ENCODE peak calls at places on chromosome 6, in eight cellular contexts. H, C, M, U, A, J, Y and P are unnamed samples.

GRCh38 chr6:36373368-36374009 is 14.0 kb downstream of the ETV7 start:
- DNase-seq in H (no peak), C (no peak), M (no peak), U (no peak), A (no peak), J (no peak), Y (no peak), P (no peak)

GRCh38 chr6:79117752-79118151 is 39.7 kb upstream of the PHIP start:
- DNase-seq in H (no peak), C (no peak), M (no peak), U (no peak), A (no peak), J (no peak), Y (no peak), P (no peak)

GRCh38 chr6:2962636-2963035 is 8.7 kb downstream of the SERPINB6 start:
- DNase-seq in H (no peak), C (no peak), M (no peak), U (no peak), A (no peak), J (no peak), Y (no peak), P (no peak)

GRCh38 chr6:145044606-145045275 is 690.6 kb downstream of the EPM2A start:
- DNase-seq in H (no peak), C (no peak), M (no peak), U (peak; percentile 56), A (no peak), J (peak; percentile 56), Y (peak; percentile 72), P (no peak)

GRCh38 chr6:27327023-27327742 is 15.1 kb upstream of the POM121L2 start:
- DNase-seq in H (no peak), C (no peak), M (no peak), U (no peak), A (no peak), J (no peak), Y (no peak), P (no peak)

GRCh38 chr6:26032387-26033131 is 54.7 kb upstream of the HFE start:
- DNase-seq in H (no peak), C (peak; percentile 42), M (no peak), U (no peak), A (no peak), J (no peak), Y (peak; percentile 18), P (peak; percentile 24)

GRCh38 chr6:149938571-149939462 is 3.0 kb upstream of the ULBP2 start:
- DNase-seq in H (no peak), C (no peak), M (no peak), U (no peak), A (peak; percentile 26), J (no peak), Y (peak; percentile 37), P (peak; percentile 70)

GRCh38 chr6:47655719-47656595 is 42.4 kb upstream of the ADGRF4 start:
- DNase-seq in H (no peak), C (peak; percentile 50), M (no peak), U (peak; percentile 26), A (peak; percentile 16), J (no peak), Y (peak; percentile 28), P (no peak)

GRCh38 chr6:118985123-118985830 is 50.3 kb upstream of the MCM9 start:
- DNase-seq in H (no peak), C (no peak), M (no peak), U (no peak), A (no peak), J (no peak), Y (no peak), P (no peak)

GRCh38 chr6:30626484-30627366 is at the start of gene ATAT1:
- DNase-seq in H (peak; percentile 32), C (peak; percentile 96), M (peak; percentile 82), U (no peak), A (peak; percentile 84), J (no peak), Y (peak; percentile 95), P (peak; percentile 76)

GRCh38 chr6:169101036-169101805 is 152.4 kb downstream of the THBS2 start:
- DNase-seq in H (no peak), C (no peak), M (no peak), U (no peak), A (no peak), J (no peak), Y (no peak), P (no peak)

GRCh38 chr6:107458687-107459282 is 579 bp downstream of the PDSS2 start:
- DNase-seq in H (no peak), C (peak; percentile 25), M (peak; percentile 1), U (no peak), A (peak; percentile 6), J (no peak), Y (peak; percentile 27), P (no peak)

GRCh38 chr6:116533233-116533957 is 12.1 kb downstream of the TRAPPC3L start:
- DNase-seq in H (no peak), C (no peak), M (no peak), U (no peak), A (no peak), J (no peak), Y (no peak), P (no peak)

GRCh38 chr6:132907231-132907630 is 92.9 kb downstream of the RPS12 start:
- DNase-seq in H (no peak), C (no peak), M (no peak), U (no peak), A (no peak), J (no peak), Y (no peak), P (no peak)

GRCh38 chr6:25014375-25014774 is 78.6 kb upstream of the RIPOR2 start:
- DNase-seq in H (no peak), C (no peak), M (no peak), U (no peak), A (no peak), J (no peak), Y (no peak), P (no peak)

GRCh38 chr6:169791721-169792131 is 40.3 kb downstream of the ERMARD start:
- DNase-seq in H (no peak), C (no peak), M (no peak), U (no peak), A (no peak), J (no peak), Y (no peak), P (no peak)

GRCh38 chr6:143575440-143575839 is 63.9 kb upstream of the FUCA2 start:
- DNase-seq in H (peak; percentile 60), C (peak; percentile 54), M (no peak), U (peak; percentile 70), A (peak; percentile 54), J (no peak), Y (peak; percentile 78), P (peak; percentile 34)

GRCh38 chr6:168102093-168102985 is 23.3 kb upstream of the FRMD1 start:
- DNase-seq in H (no peak), C (peak; percentile 29), M (no peak), U (no peak), A (no peak), J (no peak), Y (no peak), P (no peak)

GRCh38 chr6:158003910-158004695 is 22.4 kb downstream of the SYNJ2 start:
- DNase-seq in H (no peak), C (no peak), M (no peak), U (no peak), A (no peak), J (no peak), Y (no peak), P (peak; percentile 36)

GRCh38 chr6:158476389-158476788 is 83.5 kb upstream of the TMEM181 start:
- DNase-seq in H (no peak), C (no peak), M (no peak), U (no peak), A (no peak), J (no peak), Y (no peak), P (no peak)

GRCh38 chr6:11200356-11200755 is 32.1 kb downstream of the NEDD9 start:
- DNase-seq in H (no peak), C (no peak), M (no peak), U (no peak), A (no peak), J (no peak), Y (peak; percentile 19), P (no peak)

GRCh38 chr6:123810948-123811347 is 7.3 kb downstream of the NKAIN2 start:
- DNase-seq in H (no peak), C (no peak), M (no peak), U (no peak), A (no peak), J (no peak), Y (no peak), P (no peak)

GRCh38 chr6:12058164-12058926 is 46.2 kb downstream of the HIVEP1 start:
- DNase-seq in H (no peak), C (no peak), M (no peak), U (no peak), A (no peak), J (no peak), Y (no peak), P (no peak)

GRCh38 chr6:139655783-139656705 is 281.6 kb upstream of the CITED2 start:
- DNase-seq in H (no peak), C (peak; percentile 87), M (no peak), U (no peak), A (no peak), J (no peak), Y (no peak), P (no peak)

GRCh38 chr6:158002951-158003853 is 21.5 kb downstream of the SYNJ2 start:
- DNase-seq in H (no peak), C (peak; percentile 38), M (no peak), U (peak; percentile 71), A (no peak), J (peak; percentile 87), Y (peak; percentile 89), P (no peak)

GRCh38 chr6:20212392-20213111 is at the start of gene MBOAT1:
- DNase-seq in H (peak; percentile 49), C (peak; percentile 93), M (peak; percentile 9), U (peak; percentile 33), A (peak; percentile 51), J (peak; percentile 83), Y (peak; percentile 96), P (peak; percentile 50)

GRCh38 chr6:109073344-109074235 is 21.1 kb downstream of the SESN1 start:
- DNase-seq in H (peak; percentile 38), C (no peak), M (no peak), U (peak; percentile 65), A (peak; percentile 40), J (peak; percentile 44), Y (peak; percentile 49), P (peak; percentile 25)

GRCh38 chr6:99993146-99993532 is 884 bp downstream of the MCHR2 start:
- DNase-seq in H (no peak), C (no peak), M (no peak), U (no peak), A (no peak), J (no peak), Y (no peak), P (no peak)

GRCh38 chr6:134230087-134230717 is 87.7 kb downstream of the SGK1 start:
- DNase-seq in H (no peak), C (no peak), M (no peak), U (no peak), A (no peak), J (no peak), Y (no peak), P (no peak)

GRCh38 chr6:44254201-44254956 is 2.9 kb downstream of the SLC35B2 start:
- DNase-seq in H (no peak), C (no peak), M (no peak), U (no peak), A (no peak), J (no peak), Y (no peak), P (no peak)

GRCh38 chr6:319177-320131 is 27.2 kb downstream of the DUSP22 start:
- DNase-seq in H (no peak), C (no peak), M (no peak), U (no peak), A (no peak), J (no peak), Y (no peak), P (no peak)

GRCh38 chr6:30615219-30615957 is 1.7 kb downstream of the PPP1R10 start:
- DNase-seq in H (peak; percentile 74), C (peak; percentile 41), M (no peak), U (no peak), A (no peak), J (peak; percentile 76), Y (no peak), P (peak; percentile 34)

GRCh38 chr6:148905111-148905870 is 158.5 kb downstream of the UST start:
- DNase-seq in H (no peak), C (no peak), M (no peak), U (no peak), A (no peak), J (no peak), Y (no peak), P (no peak)

GRCh38 chr6:115195239-115195638 is 852.4 kb upstream of the HS3ST5 start:
- DNase-seq in H (no peak), C (no peak), M (no peak), U (no peak), A (no peak), J (no peak), Y (no peak), P (no peak)